ENCODE peak calls at places on chromosomes 13 and 19, in nine cellular contexts. A is IMR-90, J is aorta, L is breast epithelium, X is GM23248, P is heart right ventricle, M is heart left ventricle, T is adrenal gland, I is cardiac muscle cell. K is an unnamed sample.

GRCh38 chr13:67223742-67224141 is 6.4 kb downstream of the PCDH9 start:
- DNase-seq in M (no peak), L (no peak), T (no peak), I (no peak), A (peak; percentile 32), X (no peak), P (no peak), J (no peak), K (no peak)

GRCh38 chr13:50127726-50128291 is 112.6 kb downstream of the KCNRG start:
- DNase-seq in T (no peak), L (no peak), J (peak; percentile 48), P (no peak), A (no peak), M (peak; percentile 29), I (no peak), X (no peak), K (no peak)

GRCh38 chr13:67635754-67636153 is 405.6 kb upstream of the PCDH9 start:
- DNase-seq in P (no peak), J (no peak), I (no peak), L (no peak), X (no peak), A (peak; percentile 4), T (no peak), M (no peak), K (no peak)

GRCh38 chr19:2289714-2290435 is 7.9 kb upstream of the PEAK3 start:
- DNase-seq in J (peak; percentile 77), M (no peak), T (no peak), L (no peak), X (peak; percentile 66), A (no peak), P (no peak), I (no peak), K (peak; percentile 73)

GRCh38 chr19:15292847-15293582 is 39.3 kb downstream of the BRD4 start:
- DNase-seq in L (no peak), I (peak; percentile 54), M (peak; percentile 39), P (no peak), T (no peak), A (no peak), J (no peak), X (no peak), K (no peak)

GRCh38 chr13:38821753-38822551 is 135.1 kb downstream of the FREM2 start:
- DNase-seq in J (no peak), I (no peak), L (peak; percentile 63), M (no peak), T (no peak), X (peak; percentile 14), P (no peak), A (no peak), K (no peak)

GRCh38 chr19:44718441-44719261 is 19.7 kb downstream of the CEACAM16 start:
- DNase-seq in M (peak; percentile 91), A (peak; percentile 56), X (no peak), T (peak; percentile 98), J (peak; percentile 91), P (peak; percentile 75), I (peak; percentile 89), L (peak; percentile 54), K (peak; percentile 66)

GRCh38 chr13:78596701-78597550 is 6.4 kb downstream of the POU4F1 start:
- DNase-seq in A (no peak), L (no peak), X (no peak), I (no peak), M (no peak), J (no peak), T (no peak), P (no peak), K (no peak)

GRCh38 chr13:67278230-67278629 is 48.1 kb upstream of the PCDH9 start:
- DNase-seq in X (peak; percentile 52), P (no peak), A (peak; percentile 85), T (no peak), M (no peak), I (peak; percentile 83), L (no peak), J (no peak), K (no peak)

GRCh38 chr13:113327391-113327765 is 30.3 kb downstream of the LAMP1 start:
- DNase-seq in J (peak; percentile 15), M (peak; percentile 35), A (no peak), L (no peak), T (no peak), P (no peak), X (no peak), I (no peak), K (no peak)

GRCh38 chr13:113584870-113585671 is 518 bp downstream of the TFDP1 start:
- DNase-seq in M (peak; percentile 25), A (no peak), T (peak; percentile 46), J (peak; percentile 40), L (no peak), X (peak; percentile 36), P (no peak), I (no peak), K (no peak)

GRCh38 chr19:55580628-55581144 is at the start of gene ZNF579:
- DNase-seq in A (peak; percentile 91), X (peak; percentile 91), I (peak; percentile 95), J (peak; percentile 92), T (peak; percentile 92), P (peak; percentile 87), M (peak; percentile 91), L (peak; percentile 78), K (peak; percentile 85)

DNA sequence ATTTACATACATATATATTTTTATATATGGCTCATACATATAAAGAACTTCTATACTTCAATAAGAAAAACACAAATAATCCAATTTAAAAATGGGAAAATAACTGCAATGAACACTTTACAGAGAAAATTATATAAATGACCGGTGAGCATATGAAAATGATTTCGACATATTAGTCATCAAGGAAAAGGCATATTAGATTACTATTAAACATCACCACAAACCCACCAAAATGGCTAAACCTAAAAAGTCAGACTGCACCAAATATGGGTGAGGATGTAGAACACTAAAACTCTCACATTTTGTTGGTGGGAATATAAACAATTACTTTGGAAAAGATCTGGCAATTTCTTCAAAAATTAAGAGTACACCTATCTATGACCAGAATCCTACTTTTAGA is 316.2 kb downstream of the ENOX1 start:
- DNase-seq in P (no peak), I (no peak), L (no peak), A (peak; percentile 4), T (no peak), X (no peak), J (no peak), M (no peak), K (no peak)
- H3K4me3 ChIP-seq in P (no peak overlapping the region), I (no peak overlapping the region), L (no peak overlapping the region), A (no peak overlapping the region), T (no peak overlapping the region), X (no peak overlapping the region), J (no peak overlapping the region), M (no peak overlapping the region), K (no peak overlapping the region)

DNA sequence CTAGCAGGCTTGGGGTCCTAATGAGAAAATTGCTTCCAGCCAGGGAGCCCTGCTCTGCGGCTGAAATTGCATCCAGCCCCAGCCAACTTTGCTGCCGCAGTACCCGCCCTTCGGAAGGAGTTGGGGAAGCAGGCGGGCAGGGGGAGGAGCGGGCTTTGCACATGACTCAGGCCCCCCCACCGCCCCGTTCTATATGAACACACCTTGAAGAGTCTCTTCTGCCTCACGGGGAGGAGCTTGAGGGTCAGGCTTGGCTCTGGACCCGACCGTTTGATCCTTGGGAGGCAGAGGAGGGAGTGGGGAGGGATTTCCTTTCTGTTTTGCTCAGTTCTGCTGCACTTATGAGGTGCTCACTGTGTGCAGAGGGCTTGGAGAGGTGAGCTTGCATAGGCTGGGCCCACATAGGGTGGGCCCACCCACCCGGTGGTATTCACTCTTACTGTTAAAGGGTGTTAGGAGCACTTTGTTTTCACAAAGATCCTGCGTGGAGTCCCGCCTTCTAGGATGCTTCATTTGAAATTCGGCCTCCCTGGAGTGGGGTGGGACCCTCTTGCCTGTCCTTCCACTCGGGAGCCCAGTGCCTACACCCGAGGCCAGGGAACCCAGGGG is 46.5 kb downstream of the LYL1 start:
- DNase-seq in L (peak; percentile 79), P (peak; percentile 57), A (peak; percentile 71), I (peak; percentile 86), J (peak; percentile 83), X (peak; percentile 92), M (peak; percentile 66), T (no peak), K (peak; percentile 90)
- H3K27me3 ChIP-seq in L (no peaks in the 10 kb centered on the region), P (no peaks in the 10 kb centered on the region), A (no peaks in the 10 kb centered on the region), I (peaks cover 96% of the 10 kb centered on the region), J (no peaks in the 10 kb centered on the region), X (no peaks in the 10 kb centered on the region), M (no peaks in the 10 kb centered on the region), T (no peaks in the 10 kb centered on the region), K (no peaks in the 10 kb centered on the region)

GRCh38 chr13:27504541-27504940 is 54.2 kb upstream of the MTIF3 start:
- DNase-seq in P (no peak), J (no peak), M (no peak), T (no peak), L (no peak), I (no peak), A (no peak), X (no peak), K (no peak)
- H3K4me3 ChIP-seq in P (no peak overlapping the region), J (no peak overlapping the region), M (no peak overlapping the region), T (no peak overlapping the region), L (no peak overlapping the region), I (no peak overlapping the region), A (no peak overlapping the region), X (no peak overlapping the region), K (no peak overlapping the region)

GRCh38 chr13:101919541-101920306 is 467.2 kb downstream of the ITGBL1 start:
- DNase-seq in T (no peak), M (peak; percentile 34), A (peak; percentile 10), P (peak; percentile 39), L (no peak), I (peak; percentile 11), J (peak; percentile 47), X (peak; percentile 32), K (peak; percentile 31)
- H3K27me3 ChIP-seq in T (peaks cover 39% of the 10 kb centered on the region), M (peaks cover 9% of the 10 kb centered on the region), A (peaks cover 38% of the 10 kb centered on the region), P (peaks cover 63% of the 10 kb centered on the region), L (peaks cover 10% of the 10 kb centered on the region), I (peaks cover 80% of the 10 kb centered on the region), J (no peaks in the 10 kb centered on the region), X (peaks cover 63% of the 10 kb centered on the region), K (peaks cover 80% of the 10 kb centered on the region)

DNA sequence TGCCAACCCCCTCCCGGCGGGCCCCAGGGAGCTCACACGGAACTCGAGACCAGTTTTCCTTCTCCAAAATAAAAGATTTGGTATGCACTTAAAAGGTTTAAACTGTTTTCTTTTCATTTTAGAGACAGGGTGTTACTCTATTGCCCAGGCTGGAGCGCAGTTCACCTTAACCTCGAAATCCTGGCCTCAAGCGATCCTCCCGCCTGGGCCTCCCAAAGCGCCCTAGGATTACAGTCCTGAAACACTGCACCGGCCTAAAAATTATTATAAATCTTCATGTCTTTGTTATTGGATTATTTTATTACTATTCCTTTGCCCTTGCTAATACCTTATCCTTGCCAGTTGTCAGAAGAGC is 553 bp upstream of the SLC7A1 start:
- DNase-seq in A (no peak), L (no peak), I (no peak), X (no peak), M (no peak), P (no peak), J (no peak), T (no peak), K (no peak)
- H3K4me3 ChIP-seq in A (peak overlapping the region; percentile 68), L (peak overlapping the region; percentile 88), I (peak overlapping the region; percentile 34), X (peak overlapping the region; percentile 94), M (peak overlapping the region; percentile 56), P (peak overlapping the region; percentile 90), J (peak overlapping the region; percentile 96), T (peak overlapping the region; percentile 99), K (peak overlapping the region; percentile 82)

GRCh38 chr13:89490661-89491060 is 1819.5 kb downstream of the SLITRK5 start:
- DNase-seq in I (no peak), A (no peak), M (no peak), P (no peak), J (no peak), T (no peak), L (no peak), X (no peak), K (no peak)

GRCh38 chr13:89486065-89486464 is 1814.9 kb downstream of the SLITRK5 start:
- DNase-seq in J (no peak), M (no peak), A (no peak), P (no peak), T (no peak), L (no peak), X (no peak), I (no peak), K (no peak)

GRCh38 chr13:89486721-89487120 is 1815.5 kb downstream of the SLITRK5 start:
- DNase-seq in J (no peak), T (no peak), X (no peak), I (no peak), M (no peak), L (no peak), A (no peak), P (no peak), K (no peak)
- H3K27me3 ChIP-seq in J (no peaks in the 10 kb centered on the region), T (no peaks in the 10 kb centered on the region), X (no peaks in the 10 kb centered on the region), I (no peaks in the 10 kb centered on the region), M (no peaks in the 10 kb centered on the region), L (no peaks in the 10 kb centered on the region), A (no peaks in the 10 kb centered on the region), P (no peaks in the 10 kb centered on the region), K (no peaks in the 10 kb centered on the region)

K was measured in left lung.